ENCODE peak calls at places on chromosomes 1 and 21, in nine cellular contexts. K, D, I, P, V, W, H, A and F are unnamed samples.

GRCh38 chr21:16454371-16454770 is 724.6 kb downstream of the USP25 start:
- DNase-seq in K (no peak), D (peak), I (no peak), P (peak), V (no peak), W (no peak), H (no peak), A (no peak), F (no peak)

GRCh38 chr1:11307837-11308236 is 34.8 kb downstream of the UBIAD1 start:
- DNase-seq in K (no peak), D (peak), I (no peak), P (no peak), V (no peak), W (no peak), H (no peak), A (no peak), F (no peak)

GRCh38 chr1:147760481-147761260 is at the start of gene GJA5:
- DNase-seq in K (no peak), D (peak), I (no peak), P (peak), V (no peak), W (no peak), H (no peak), A (no peak), F (no peak)

GRCh38 chr1:192133350-192133950 is 24.8 kb upstream of the RGS18 start:
- DNase-seq in K (no peak), D (no peak), I (no peak), P (no peak), V (no peak), W (no peak), H (no peak), A (no peak), F (no peak)

GRCh38 chr21:43603641-43604504 is 55.4 kb downstream of the HSF2BP start:
- DNase-seq in K (no peak), D (peak), I (no peak), P (no peak), V (peak), W (no peak), H (no peak), A (no peak), F (no peak)

GRCh38 chr1:59317343-59317742 is 20.4 kb downstream of the FGGY start:
- DNase-seq in K (no peak), D (no peak), I (no peak), P (no peak), V (no peak), W (no peak), H (no peak), A (no peak), F (no peak)

GRCh38 chr21:43611598-43612369 is 47.5 kb downstream of the HSF2BP start:
- DNase-seq in K (no peak), D (peak), I (no peak), P (peak), V (peak), W (peak), H (peak), A (no peak), F (no peak)

GRCh38 chr1:162230096-162230495 is 146.6 kb downstream of the SPATA46 start:
- DNase-seq in K (no peak), D (no peak), I (no peak), P (peak), V (peak), W (no peak), H (no peak), A (no peak), F (no peak)

GRCh38 chr1:108057536-108057935 is 92.6 kb upstream of the VAV3 start:
- DNase-seq in K (no peak), D (no peak), I (no peak), P (no peak), V (peak), W (no peak), H (peak), A (no peak), F (no peak)

GRCh38 chr1:114700026-114700600 is 4.8 kb upstream of the AMPD1 start:
- DNase-seq in K (no peak), D (peak), I (no peak), P (no peak), V (no peak), W (no peak), H (no peak), A (no peak), F (no peak)

GRCh38 chr21:26041441-26042180 is 129.0 kb downstream of the APP start:
- DNase-seq in K (no peak), D (peak), I (no peak), P (peak), V (peak), W (no peak), H (no peak), A (no peak), F (no peak)

GRCh38 chr1:207807395-207808321 is 55.8 kb downstream of the CD46 start:
- DNase-seq in K (no peak), D (no peak), I (no peak), P (no peak), V (no peak), W (peak), H (no peak), A (no peak), F (no peak)

GRCh38 chr1:99705385-99705784 is 59.5 kb downstream of the PALMD start:
- DNase-seq in K (no peak), D (peak), I (no peak), P (no peak), V (no peak), W (no peak), H (no peak), A (no peak), F (no peak)

GRCh38 chr1:105591681-105592080 is 1464.8 kb upstream of the PRMT6 start:
- DNase-seq in K (no peak), D (no peak), I (no peak), P (no peak), V (no peak), W (no peak), H (no peak), A (no peak), F (no peak)

GRCh38 chr1:201570158-201570885 is 31.4 kb downstream of the NAV1 start:
- DNase-seq in K (no peak), D (no peak), I (no peak), P (no peak), V (no peak), W (no peak), H (no peak), A (no peak), F (no peak)

GRCh38 chr1:1703796-1704195 is 11.2 kb upstream of the SLC35E2B start:
- DNase-seq in K (no peak), D (no peak), I (no peak), P (no peak), V (no peak), W (no peak), H (no peak), A (no peak), F (no peak)